ENCODE peak calls at places on chromosome 1, in ten cellular contexts. F, C, U, O, H, T, K, G, M and X are unnamed samples.

GRCh38 chr1:21624577-21625389 is 44.4 kb downstream of the RAP1GAP start:
- DNase-seq in F (no peak), C (no peak), U (no peak), O (no peak), H (peak), T (no peak), K (no peak), G (no peak), M (no peak), X (peak)

GRCh38 chr1:43802356-43802755 is 95.0 kb downstream of the ST3GAL3 start:
- DNase-seq in F (peak), C (no peak), U (no peak), O (no peak), H (no peak), T (peak), K (no peak), G (no peak), M (no peak), X (peak)

GRCh38 chr1:67831850-67832513 is 1.3 kb downstream of the GNG12 start:
- DNase-seq in F (peak), C (no peak), U (peak), O (no peak), H (peak), T (peak), K (no peak), G (peak), M (peak), X (peak)

GRCh38 chr1:10861822-10862221 is 65.4 kb upstream of the CASZ1 start:
- DNase-seq in F (no peak), C (no peak), U (no peak), O (no peak), H (no peak), T (no peak), K (no peak), G (no peak), M (no peak), X (no peak)

GRCh38 chr1:197961933-197962332 is 44.8 kb downstream of the LHX9 start:
- DNase-seq in F (no peak), C (no peak), U (no peak), O (no peak), H (no peak), T (no peak), K (no peak), G (no peak), M (no peak), X (no peak)

GRCh38 chr1:228650141-228650540 is 85.1 kb upstream of the RHOU start:
- DNase-seq in F (no peak), C (no peak), U (no peak), O (no peak), H (peak), T (no peak), K (peak), G (no peak), M (no peak), X (no peak)

GRCh38 chr1:167022384-167022783 is 33.3 kb downstream of the MAEL start:
- DNase-seq in F (no peak), C (no peak), U (no peak), O (no peak), H (no peak), T (no peak), K (no peak), G (no peak), M (no peak), X (no peak)

GRCh38 chr1:200901796-200902444 is 7.2 kb downstream of the INAVA start:
- DNase-seq in F (no peak), C (no peak), U (peak), O (no peak), H (no peak), T (peak), K (no peak), G (no peak), M (no peak), X (no peak)

GRCh38 chr1:62103880-62104279 is 90.8 kb upstream of the L1TD1 start:
- DNase-seq in F (no peak), C (no peak), U (no peak), O (no peak), H (no peak), T (no peak), K (no peak), G (no peak), M (no peak), X (no peak)

GRCh38 chr1:156508205-156508954 is 7.8 kb upstream of the MEF2D start:
- DNase-seq in F (peak), C (no peak), U (peak), O (no peak), H (no peak), T (no peak), K (peak), G (no peak), M (no peak), X (peak)